ENCODE peak calls at places on chromosome 1, in seven cellular contexts. L is choroid plexus epithelial cell, K is Caco-2, B is lung, E is AG09309, Z is mammary epithelial cell, S is GM23338. R is an unnamed sample.
A peak's percentile ranks its signal among the peaks of the same experiment; 100 is the strongest.

GRCh38 chr1:223022641-223023473 is 120.2 kb downstream of the TLR5 start:
- DNase-seq in L (no peak), K (no peak), B (no peak), E (no peak), Z (no peak), S (peak; percentile 39), R (peak; percentile 14)

GRCh38 chr1:50080904-50081586 is 27.7 kb upstream of the ELAVL4 start:
- DNase-seq in L (peak; percentile 1), K (peak; percentile 10), B (no peak), E (no peak), Z (peak; percentile 8), S (peak; percentile 59), R (no peak)

GRCh38 chr1:12161662-12162458 is 4.9 kb upstream of the TNFRSF1B start:
- DNase-seq in L (peak; percentile 92), K (peak; percentile 24), B (peak; percentile 90), E (peak; percentile 59), Z (peak; percentile 80), S (no peak), R (peak; percentile 32)

GRCh38 chr1:29444081-29444715 is 207.9 kb downstream of the PTPRU start:
- DNase-seq in L (no peak), K (no peak), B (no peak), E (no peak), Z (no peak), S (no peak), R (no peak)

GRCh38 chr1:68049941-68050878 is at the start of gene DIRAS3:
- DNase-seq in L (peak; percentile 68), K (no peak), B (no peak), E (peak; percentile 7), Z (peak; percentile 46), S (peak; percentile 44), R (no peak)

GRCh38 chr1:88684482-88685238 is 587 bp downstream of the PKN2 start:
- DNase-seq in L (peak; percentile 52), K (peak; percentile 74), B (peak; percentile 61), E (no peak), Z (peak; percentile 62), S (peak; percentile 91), R (peak; percentile 16)

GRCh38 chr1:31700468-31701136 is 3.2 kb downstream of the COL16A1 start:
- DNase-seq in L (no peak), K (no peak), B (no peak), E (no peak), Z (peak; percentile 48), S (no peak), R (no peak)

GRCh38 chr1:211259596-211260126 is 495 bp downstream of the RCOR3 start:
- DNase-seq in L (peak; percentile 67), K (no peak), B (peak; percentile 56), E (no peak), Z (no peak), S (peak; percentile 55), R (no peak)

GRCh38 chr1:50969611-50970507 is at the start of gene CDKN2C:
- DNase-seq in L (peak; percentile 74), K (peak; percentile 45), B (peak; percentile 65), E (peak; percentile 89), Z (peak; percentile 85), S (peak; percentile 61), R (no peak)

GRCh38 chr1:210236840-210237409 is 4.3 kb downstream of the SERTAD4 start:
- DNase-seq in L (peak; percentile 55), K (no peak), B (no peak), E (no peak), Z (no peak), S (no peak), R (no peak)

GRCh38 chr1:95547000-95547399 is 313.0 kb downstream of the RWDD3 start:
- DNase-seq in L (no peak), K (no peak), B (no peak), E (no peak), Z (peak; percentile 75), S (no peak), R (no peak)

GRCh38 chr1:13661539-13661938 is 38.4 kb upstream of the PRDM2 start:
- DNase-seq in L (no peak), K (no peak), B (no peak), E (peak; percentile 5), Z (no peak), S (no peak), R (no peak)

GRCh38 chr1:22747021-22747734 is 36.5 kb downstream of the EPHB2 start:
- DNase-seq in L (peak; percentile 51), K (no peak), B (peak; percentile 35), E (no peak), Z (peak; percentile 43), S (no peak), R (peak; percentile 95)

GRCh38 chr1:81545734-81546133 is 255.0 kb upstream of the ADGRL2 start:
- DNase-seq in L (no peak), K (no peak), B (no peak), E (no peak), Z (no peak), S (no peak), R (no peak)

GRCh38 chr1:225766967-225767413 is 10.6 kb upstream of the SRP9 start:
- DNase-seq in L (peak; percentile 90), K (no peak), B (peak; percentile 32), E (peak; percentile 95), Z (peak; percentile 82), S (no peak), R (no peak)

GRCh38 chr1:38896169-38896568 is 14.8 kb upstream of the GJA9 start:
- DNase-seq in L (no peak), K (no peak), B (no peak), E (no peak), Z (no peak), S (no peak), R (no peak)

GRCh38 chr1:37858931-37859506 is 373 bp downstream of the MTF1 start:
- DNase-seq in L (peak; percentile 66), K (no peak), B (no peak), E (no peak), Z (no peak), S (no peak), R (no peak)

GRCh38 chr1:150429805-150430204 is 57.4 kb upstream of the TARS2 start:
- DNase-seq in L (peak; percentile 43), K (no peak), B (no peak), E (no peak), Z (peak; percentile 2), S (peak; percentile 48), R (no peak)
- TF ChIP-seq CTCF in L (peak; percentile 44), K (peak; percentile 16), B (no peak), E (no peak), Z (no peak), S (peak; percentile 48), R (peak; percentile 39)

DNA sequence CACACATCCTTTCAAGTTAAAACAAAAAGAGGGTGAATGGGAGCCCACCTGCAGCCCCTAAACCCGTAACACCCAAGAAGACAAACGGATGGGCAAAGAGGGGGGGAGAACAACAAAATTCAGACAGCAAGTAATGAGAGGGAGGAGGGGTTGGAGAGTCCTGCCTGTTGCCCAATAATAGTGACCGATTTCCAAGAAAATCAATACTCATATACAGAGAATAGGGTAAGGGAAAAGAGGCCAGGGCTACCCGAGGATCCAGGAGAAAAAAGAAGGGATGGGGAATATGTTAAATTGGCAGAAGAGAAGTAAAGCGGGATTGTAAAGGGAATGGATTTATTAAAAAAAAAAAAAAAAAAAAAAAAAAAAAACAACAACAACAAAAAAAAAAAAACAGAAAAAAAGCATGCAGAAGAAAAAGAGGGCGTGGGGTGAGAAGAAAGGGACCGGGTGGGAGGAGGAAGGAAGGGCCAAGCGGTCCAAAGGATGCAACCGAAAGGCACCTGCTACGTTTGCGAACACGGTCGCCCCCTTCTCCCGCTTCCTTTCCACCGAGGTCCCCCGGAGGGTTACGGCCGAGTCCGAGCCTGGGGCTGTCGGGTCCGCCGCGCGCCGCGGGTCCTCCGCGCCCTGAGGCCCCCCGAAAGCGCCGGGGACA is 930 bp downstream of the SLC30A10 start:
- DNase-seq in L (no peak), K (no peak), B (no peak), E (no peak), Z (no peak), S (no peak), R (no peak)
- H3K4me3 ChIP-seq in L (peak overlapping the region; percentile 47), K (peak overlapping the region; percentile 60), B (no peak overlapping the region), E (no peak overlapping the region), Z (no peak overlapping the region), S (peak overlapping the region; percentile 85), R (peak overlapping the region; percentile 62)

GRCh38 chr1:190320952-190321351 is 156.7 kb downstream of the BRINP3 start:
- DNase-seq in L (peak; percentile 82), K (peak; percentile 4), B (no peak), E (no peak), Z (peak; percentile 3), S (peak; percentile 57), R (peak; percentile 29)
- TF ChIP-seq CTCF in L (peak; percentile 71), K (no peak), B (no peak), E (no peak), Z (peak; percentile 8), S (peak; percentile 58), R (peak; percentile 59)

GRCh38 chr1:85623061-85623471 is 42.5 kb downstream of the CCN1 start:
- DNase-seq in L (peak; percentile 88), K (no peak), B (no peak), E (peak; percentile 70), Z (peak; percentile 77), S (no peak), R (no peak)

GRCh38 chr1:85624361-85624760 is 43.8 kb downstream of the CCN1 start:
- DNase-seq in L (no peak), K (no peak), B (no peak), E (no peak), Z (no peak), S (no peak), R (no peak)

GRCh38 chr1:85626818-85627217 is 46.3 kb downstream of the CCN1 start:
- DNase-seq in L (no peak), K (no peak), B (no peak), E (no peak), Z (no peak), S (no peak), R (no peak)

GRCh38 chr1:85629532-85629920 is 49.0 kb downstream of the CCN1 start:
- DNase-seq in L (peak; percentile 36), K (no peak), B (no peak), E (no peak), Z (no peak), S (no peak), R (no peak)

GRCh38 chr1:85628791-85629531 is 48.4 kb downstream of the CCN1 start:
- DNase-seq in L (peak; percentile 92), K (no peak), B (peak; percentile 75), E (peak; percentile 82), Z (peak; percentile 49), S (peak; percentile 67), R (no peak)
- H3K4me3 ChIP-seq in L (no peak overlapping the region), K (no peak overlapping the region), B (no peak overlapping the region), E (no peak overlapping the region), Z (no peak overlapping the region), S (peak overlapping the region; percentile 22), R (no peak overlapping the region)

GRCh38 chr1:108560430-108561144 is 687 bp downstream of the EEIG2 start:
- DNase-seq in L (peak; percentile 63), K (peak; percentile 33), B (peak; percentile 36), E (no peak), Z (peak; percentile 60), S (peak; percentile 80), R (no peak)
- TF ChIP-seq CTCF in L (peak; percentile 32), K (no peak), B (no peak), E (peak; percentile 15), Z (no peak), S (no peak), R (peak; percentile 16)

R was measured in retinal pigment epithelial cell.